ENCODE peak calls at places on chromosomes 3 and 15, in six cellular contexts. E is GM23338, G is iPS DF 6.9, B is prostate gland, X is adrenal gland, F is thoracic aorta. P is an unnamed sample. For H3K36me3 and H3K27me3, the result is how much of the 10 kb centered on the place peaks cover.

GRCh38 chr3:64319391-64319790 is 94.1 kb upstream of the PRICKLE2 start:
- DNase-seq in G (peak), X (no peak), F (no peak), E (peak), B (no peak), P (peak)

GRCh38 chr3:128073185-128073725 is 21.0 kb downstream of the SEC61A1 start:
- DNase-seq in B (no peak), X (no peak), F (no peak), E (no peak), G (no peak), P (no peak)

GRCh38 chr15:59443341-59444081 is 5.5 kb downstream of the FAM81A start:
- DNase-seq in B (no peak), X (no peak), F (no peak), G (no peak), E (peak), P (no peak)

GRCh38 chr3:152524198-152525140 is 255.7 kb downstream of the MBNL1 start:
- DNase-seq in E (peak), X (peak), G (no peak), B (peak), F (no peak), P (peak)

GRCh38 chr15:27271258-27271657 is 300.3 kb downstream of the GABRG3 start:
- DNase-seq in B (no peak), F (no peak), X (no peak), G (no peak), E (peak), P (no peak)

GRCh38 chr15:54046093-54046492 is 67.9 kb downstream of the UNC13C start:
- DNase-seq in E (no peak), B (no peak), X (no peak), F (no peak), G (no peak), P (no peak)

GRCh38 chr3:48397767-48398681 is 26.0 kb downstream of the FBXW12 start:
- DNase-seq in X (no peak), B (no peak), E (no peak), G (no peak), F (no peak), P (peak)

GRCh38 chr15:48865387-48866079 is 12.4 kb upstream of the EID1 start:
- DNase-seq in E (peak), B (no peak), G (no peak), F (no peak), X (no peak), P (peak)

GRCh38 chr3:85662462-85662861 is 703.7 kb downstream of the CADM2 start:
- DNase-seq in E (no peak), B (no peak), X (no peak), F (no peak), G (no peak), P (no peak)

GRCh38 chr3:101189786-101190185 is 130.6 kb downstream of the IMPG2 start:
- DNase-seq in F (no peak), E (no peak), B (no peak), X (no peak), G (no peak), P (no peak)

GRCh38 chr15:87420017-87420416 is 836.5 kb downstream of the NTRK3 start:
- DNase-seq in E (no peak), X (no peak), B (no peak), G (no peak), F (no peak), P (no peak)

GRCh38 chr3:16378920-16379319 is 113.9 kb downstream of the OXNAD1 start:
- DNase-seq in X (no peak), B (no peak), F (no peak), G (no peak), E (no peak), P (no peak)

GRCh38 chr15:37059051-37059450 is 41.3 kb downstream of the MEIS2 start:
- DNase-seq in G (no peak), E (no peak), X (no peak), B (no peak), F (no peak), P (no peak)

GRCh38 chr3:42012378-42012934 is 50.6 kb upstream of the ULK4 start:
- DNase-seq in B (no peak), G (no peak), E (no peak), X (no peak), F (no peak), P (no peak)

GRCh38 chr15:98076021-98076816 is 115.7 kb downstream of the ARRDC4 start:
- DNase-seq in B (no peak), G (no peak), F (no peak), E (no peak), X (peak), P (no peak)

DNA sequence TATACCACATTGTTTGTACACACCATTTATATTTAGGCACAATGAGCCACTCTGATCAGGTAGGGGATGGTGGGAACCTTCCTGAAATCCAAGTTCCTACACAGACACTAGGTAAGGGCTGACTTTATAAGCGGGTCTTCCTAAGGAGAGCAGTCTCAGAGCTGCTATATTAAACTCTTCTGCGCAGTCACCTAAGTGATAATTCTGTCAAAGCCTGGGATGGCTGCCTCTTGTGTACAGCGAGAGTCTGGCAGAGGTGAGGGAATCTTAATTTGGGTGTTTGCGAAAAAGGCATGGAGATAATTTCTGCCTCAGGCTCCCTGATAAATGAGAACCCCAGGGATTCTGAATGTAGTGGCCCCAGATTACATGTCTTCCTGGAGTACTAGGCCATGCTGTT is 113.1 kb downstream of the EDEM1 start:
- DNase-seq in E (no peak), G (no peak), X (no peak), B (no peak), F (no peak), P (no peak)
- H3K36me3 ChIP-seq in E (under half), G (under half), X (under half), B (under half), F (under half), P (under half)

DNA sequence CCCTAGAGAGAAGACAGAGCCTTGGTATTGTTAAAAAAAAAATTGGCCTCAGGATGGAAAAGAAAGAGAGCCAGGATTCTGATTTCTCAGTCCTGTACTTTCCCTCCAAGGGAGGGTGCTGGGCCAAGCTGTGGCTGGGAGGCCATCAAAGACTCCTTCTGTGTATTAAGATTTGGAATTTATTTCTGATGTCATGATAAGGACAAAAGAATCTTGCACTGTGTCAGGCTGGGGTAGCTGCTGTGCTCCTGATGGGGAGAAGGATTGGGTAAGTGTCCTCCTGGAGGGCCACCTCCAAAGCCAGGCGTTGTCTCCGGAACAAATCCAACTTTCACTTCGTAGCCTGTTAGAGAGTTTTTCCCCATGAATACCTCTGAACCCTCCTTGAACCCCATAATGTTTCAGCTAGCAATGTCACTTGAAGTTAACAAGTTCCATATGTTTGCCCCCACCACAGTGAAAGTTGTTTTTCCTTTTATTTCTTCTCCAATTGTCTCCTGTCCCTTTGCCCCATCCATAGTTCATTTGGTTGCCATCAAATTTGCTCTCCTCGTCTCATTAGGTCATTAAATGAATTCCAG is 30.0 kb downstream of the CLDN11 start:
- DNase-seq in E (no peak), G (no peak), B (no peak), F (no peak), X (no peak), P (no peak)
- H3K27me3 ChIP-seq in E (under half), G (under half), B (under half), F (under half), X (under half), P (under half)

GRCh38 chr3:121698513-121698912 is 37.8 kb upstream of the HCLS1 start:
- DNase-seq in B (no peak), X (no peak), G (no peak), E (no peak), F (no peak), P (no peak)

GRCh38 chr3:121703973-121704372 is 43.3 kb upstream of the HCLS1 start:
- DNase-seq in X (no peak), B (no peak), G (no peak), F (no peak), E (no peak), P (no peak)

GRCh38 chr3:121696190-121696589 is 35.5 kb upstream of the HCLS1 start:
- DNase-seq in X (no peak), G (no peak), F (no peak), E (no peak), B (no peak), P (no peak)

GRCh38 chr3:121698914-121699313 is 38.2 kb upstream of the HCLS1 start:
- DNase-seq in G (no peak), E (no peak), X (no peak), F (no peak), B (no peak), P (no peak)
- H3K36me3 ChIP-seq in G (under half), E (under half), X (under half), F (under half), B (under half), P (under half)

GRCh38 chr15:89494006-89494405 is 2.4 kb downstream of the RHCG start:
- DNase-seq in X (no peak), B (no peak), E (no peak), F (no peak), G (no peak), P (no peak)
- H3K27me3 ChIP-seq in X (under half), B (under half), E (under half), F (under half), G (under half), P (under half)

GRCh38 chr15:25055356-25056068 is 100.7 kb downstream of the SNRPN start:
- DNase-seq in G (no peak), F (no peak), X (peak), E (no peak), B (no peak), P (no peak)
- H3K36me3 ChIP-seq in G (half or more), F (half or more), X (under half), E (half or more), B (half or more), P (half or more)

GRCh38 chr15:79431636-79432344 is at the start of gene MINAR1:
- DNase-seq in B (no peak), G (no peak), X (peak), E (peak), F (no peak), P (peak)

GRCh38 chr15:79432345-79433311 is 492 bp downstream of the MINAR1 start:
- DNase-seq in F (no peak), B (no peak), G (no peak), X (no peak), E (peak), P (peak)

GRCh38 chr15:79436037-79436780 is 4.1 kb downstream of the MINAR1 start:
- DNase-seq in X (no peak), B (no peak), F (no peak), G (no peak), E (no peak), P (no peak)

GRCh38 chr15:79433610-79434009 is 1.5 kb downstream of the MINAR1 start:
- DNase-seq in X (no peak), E (peak), G (no peak), F (no peak), B (no peak), P (peak)

GRCh38 chr15:79434361-79434760 is 2.2 kb downstream of the MINAR1 start:
- DNase-seq in F (no peak), E (no peak), G (no peak), B (no peak), X (no peak), P (no peak)
- H3K27me3 ChIP-seq in F (under half), E (half or more), G (under half), B (under half), X (under half), P (under half)

DNA sequence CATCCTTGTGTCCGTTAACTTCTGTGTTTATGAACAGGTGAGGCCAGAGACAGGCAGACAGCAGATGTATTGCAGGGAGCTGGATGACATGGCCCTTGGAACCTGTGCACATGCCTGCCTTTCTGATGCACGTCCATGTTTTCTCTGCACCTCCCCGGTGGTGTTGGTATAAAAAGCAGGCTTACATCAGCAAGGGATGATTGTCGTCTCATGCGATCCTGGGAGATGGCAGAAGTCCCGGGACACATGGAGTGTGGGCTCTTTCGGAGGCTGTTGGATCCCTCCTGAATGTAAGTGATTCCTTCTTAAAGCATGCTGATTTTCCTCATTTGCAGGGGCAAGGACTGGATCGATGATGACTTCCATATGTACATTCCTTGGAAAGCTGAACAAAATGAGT is 134.8 kb downstream of the SNRPN start:
- DNase-seq in F (no peak), X (no peak), E (no peak), G (no peak), B (no peak), P (no peak)
- H3K36me3 ChIP-seq in F (half or more), X (under half), E (half or more), G (half or more), B (under half), P (half or more)

GRCh38 chr3:150333482-150333881 is 74.6 kb upstream of the TSC22D2 start:
- DNase-seq in E (peak), G (no peak), B (no peak), X (no peak), F (no peak), P (no peak)
- H3K27me3 ChIP-seq in E (under half), G (under half), B (under half), X (under half), F (under half), P (under half)

P was measured in H7.